ENCODE peak calls at places on chromosomes 4 and X, in six cellular contexts. X is stimulated activated CD8-positive, alpha-beta memory T cell treated with anti-CD3 and anti-CD28 coated beads, Interleukin-15, amount 100 ng/mL, for 1 hour; T is pancreas; P is NCI-H1048; C is progenitor cell of endocrine pancreas; W is NCI-H1105 treated with DMSO at 0.1 percent for 48 hours. F is an unnamed sample.
A peak's percentile ranks its signal among the peaks of the same experiment; 100 is the strongest.

GRCh38 chrX:15129412-15129811 is 140.5 kb downstream of the ASB9 start:
- DNase-seq in W (no peak), P (no peak), C (no peak), T (no peak), X (no peak), F (no peak)

GRCh38 chr4:145177511-145177905 is 2.9 kb downstream of the OTUD4 start:
- DNase-seq in P (no peak), C (no peak), T (no peak), X (no peak), W (no peak), F (no peak)

GRCh38 chrX:153731845-153732215 is 7.2 kb downstream of the ABCD1 start:
- DNase-seq in P (no peak), C (no peak), X (no peak), T (no peak), W (no peak), F (no peak)

GRCh38 chrX:153969904-153970397 is 1.7 kb downstream of the HCFC1 start:
- DNase-seq in P (no peak), X (no peak), W (peak; percentile 65), T (peak; percentile 65), C (no peak), F (peak; percentile 79)

GRCh38 chr4:870951-871350 is 45.0 kb upstream of the CPLX1 start:
- DNase-seq in C (no peak), T (peak; percentile 73), W (no peak), X (no peak), P (no peak), F (no peak)

GRCh38 chr4:149781150-149781549 is 34.5 kb downstream of the IQCM start:
- DNase-seq in T (no peak), C (no peak), P (no peak), W (no peak), X (no peak), F (no peak)

GRCh38 chr4:158172558-158173258 is at the start of gene GASK1B:
- DNase-seq in C (no peak), P (no peak), T (no peak), X (no peak), W (peak; percentile 43), F (no peak)

GRCh38 chrX:37509349-37509748 is 62.1 kb upstream of the LANCL3 start:
- DNase-seq in W (no peak), P (no peak), T (no peak), C (no peak), X (no peak), F (no peak)

GRCh38 chr4:108372678-108373077 is 203.9 kb upstream of the LEF1 start:
- DNase-seq in W (no peak), T (no peak), C (no peak), X (no peak), P (no peak), F (no peak)

GRCh38 chrX:109537324-109537665 is 651 bp downstream of the NXT2 start:
- DNase-seq in X (no peak), P (no peak), W (no peak), C (peak; percentile 51), T (no peak), F (no peak)

GRCh38 chr4:73021634-73022033 is 47.9 kb downstream of the COX18 start:
- DNase-seq in W (peak; percentile 19), T (no peak), C (no peak), P (no peak), X (no peak), F (peak; percentile 4)

GRCh38 chr4:14919785-14920184 is 82.5 kb upstream of the CPEB2 start:
- DNase-seq in P (no peak), X (no peak), C (no peak), T (peak; percentile 21), W (no peak), F (no peak)

GRCh38 chrX:31931225-31931624 is 859.4 kb upstream of the FTHL17 start:
- DNase-seq in C (no peak), W (no peak), X (no peak), T (no peak), P (no peak), F (no peak)